ENCODE peak calls at places on chromosomes 7 and 10, in ten cellular contexts. B, O, K, Z, V, L, U, N, M and X are unnamed samples.

GRCh38 chr10:51357170-51357569 is 282.9 kb downstream of the PRKG1 start:
- DNase-seq in Z (no peak), B (no peak), K (no peak), O (no peak), M (no peak), V (no peak), U (no peak), L (no peak), N (no peak), X (no peak)

GRCh38 chr7:121116399-121116798 is 127.9 kb downstream of the CPED1 start:
- DNase-seq in O (no peak), Z (no peak), L (no peak), V (no peak), K (no peak), M (no peak), U (no peak), B (no peak), N (no peak), X (no peak)

GRCh38 chr10:21194510-21194993 is 297.4 kb upstream of the NEBL start:
- DNase-seq in Z (no peak), U (no peak), L (peak; percentile 70), N (peak; percentile 48), B (peak; percentile 79), V (no peak), M (no peak), O (peak; percentile 76), K (no peak), X (no peak)

GRCh38 chr7:119256446-119257131 is 1016.4 kb upstream of the KCND2 start:
- DNase-seq in B (no peak), Z (no peak), L (no peak), U (no peak), V (no peak), M (no peak), K (no peak), N (no peak), O (no peak), X (no peak)

GRCh38 chr10:8238989-8239388 is 184.5 kb downstream of the GATA3 start:
- DNase-seq in N (no peak), V (no peak), U (no peak), L (no peak), B (no peak), O (no peak), Z (no peak), K (no peak), M (no peak), X (no peak)

GRCh38 chr10:60849217-60849616 is 70.9 kb downstream of the CDK1 start:
- DNase-seq in V (no peak), M (no peak), N (no peak), O (no peak), K (no peak), Z (no peak), B (no peak), U (no peak), L (no peak), X (no peak)

GRCh38 chr7:73907554-73908122 is 46.7 kb downstream of the TMEM270 start:
- DNase-seq in B (no peak), K (no peak), O (no peak), U (no peak), V (no peak), L (no peak), N (peak; percentile 36), Z (peak; percentile 50), M (no peak), X (no peak)

GRCh38 chr10:80552151-80552646 is 14.5 kb downstream of the SH2D4B start:
- DNase-seq in N (no peak), K (peak; percentile 72), B (peak; percentile 65), O (peak; percentile 74), M (no peak), Z (peak; percentile 68), U (peak; percentile 31), L (peak; percentile 6), V (no peak), X (no peak)

GRCh38 chr10:75071164-75071489 is 40.3 kb upstream of the SAMD8 start:
- DNase-seq in L (peak; percentile 34), K (no peak), N (no peak), B (no peak), U (no peak), V (no peak), Z (no peak), O (no peak), M (peak; percentile 42), X (no peak)

GRCh38 chr7:156207306-156207705 is 395.0 kb upstream of the SHH start:
- DNase-seq in O (no peak), N (no peak), U (no peak), B (no peak), M (no peak), Z (no peak), K (no peak), V (no peak), L (no peak), X (no peak)

GRCh38 chr7:108419961-108420360 is 36.3 kb downstream of the NRCAM start:
- DNase-seq in M (no peak), O (no peak), L (peak; percentile 15), V (no peak), B (no peak), Z (no peak), N (no peak), K (no peak), U (no peak), X (no peak)

GRCh38 chr10:43679509-43679908 is 30.8 kb upstream of the ZNF32 start:
- DNase-seq in Z (peak; percentile 92), M (no peak), N (peak; percentile 91), B (no peak), L (peak; percentile 45), K (no peak), U (peak; percentile 90), V (no peak), O (peak; percentile 25), X (no peak)

DNA sequence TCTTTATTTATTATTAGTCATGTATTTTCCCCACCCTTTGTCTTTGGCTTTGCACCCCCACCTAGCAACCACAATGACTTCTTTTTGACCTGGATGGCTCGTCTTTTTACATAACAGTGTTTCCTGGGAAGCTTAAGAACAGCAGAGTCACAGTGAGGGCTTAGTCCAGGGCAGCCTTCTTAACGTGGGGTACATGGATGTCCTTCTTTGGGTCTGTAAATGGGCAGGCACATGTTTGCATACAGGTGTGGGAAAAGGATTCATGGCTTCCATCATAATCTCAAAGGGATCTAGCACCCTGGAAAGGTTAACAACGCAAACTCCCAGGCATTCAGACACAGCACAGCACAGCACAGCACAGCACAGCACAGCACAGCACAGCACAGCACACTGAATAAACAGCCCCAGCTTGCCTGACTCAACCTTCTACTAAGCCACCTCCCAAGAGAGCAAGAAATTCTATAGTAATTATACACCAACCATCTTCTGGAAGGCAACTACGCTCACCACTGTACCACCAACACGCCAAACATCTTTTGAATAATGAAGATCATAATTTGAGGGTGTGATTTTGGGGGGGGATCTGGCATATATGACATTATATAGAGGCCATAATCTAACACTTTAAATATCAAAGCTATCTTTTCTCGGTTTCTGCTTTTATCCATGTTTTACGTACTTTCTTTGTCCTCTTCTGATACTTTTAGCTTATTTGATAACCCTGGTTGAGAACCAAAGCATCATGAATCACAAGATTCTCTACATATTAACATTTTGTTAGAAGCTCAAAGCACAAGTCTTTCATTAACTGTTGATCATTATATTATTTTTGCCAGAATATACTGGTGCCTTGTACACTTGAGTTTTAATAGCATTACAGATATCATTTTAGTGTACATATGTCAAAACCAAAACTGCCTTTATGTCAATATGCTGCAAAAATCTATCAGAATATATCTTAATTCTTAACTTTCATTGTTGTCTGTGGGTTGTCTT is 177.2 kb upstream of the KLF14 start:
- DNase-seq in B (peak; percentile 44), Z (no peak), O (no peak), K (no peak), L (peak; percentile 64), V (peak; percentile 76), U (no peak), N (no peak), M (no peak), X (no peak)
- H3K4me3 ChIP-seq in B (peak overlapping the region; percentile 51), Z (no peak overlapping the region), O (peak overlapping the region; percentile 39), K (peak overlapping the region; percentile 33), L (no peak overlapping the region), V (peak overlapping the region; percentile 77), U (peak overlapping the region; percentile 44), N (peak overlapping the region; percentile 58), M (peak overlapping the region; percentile 52), X (peak overlapping the region; percentile 48)

GRCh38 chr10:62456611-62457101 is 82.5 kb downstream of the ZNF365 start:
- DNase-seq in V (no peak), O (no peak), B (no peak), K (no peak), L (no peak), M (no peak), Z (no peak), N (no peak), U (no peak), X (no peak)
- H3K4me1 ChIP-seq in V (peaks cover 8% of the 10 kb centered on the region), O (no peaks in the 10 kb centered on the region), B (no peaks in the 10 kb centered on the region), K (no peaks in the 10 kb centered on the region), L (no peaks in the 10 kb centered on the region), M (peaks cover 11% of the 10 kb centered on the region), Z (peaks cover 21% of the 10 kb centered on the region), N (peaks cover 14% of the 10 kb centered on the region), U (peaks cover 5% of the 10 kb centered on the region), X (no peaks in the 10 kb centered on the region)

GRCh38 chr7:122487131-122487530 is 182.6 kb upstream of the FEZF1 start:
- DNase-seq in L (peak; percentile 2), K (no peak), V (no peak), N (no peak), M (no peak), U (no peak), O (no peak), Z (no peak), B (no peak), X (no peak)

GRCh38 chr7:122482212-122482611 is 177.7 kb upstream of the FEZF1 start:
- DNase-seq in O (no peak), V (no peak), Z (no peak), U (no peak), N (no peak), L (no peak), M (no peak), B (no peak), K (no peak), X (no peak)

GRCh38 chr7:122488241-122488640 is 183.7 kb upstream of the FEZF1 start:
- DNase-seq in K (no peak), B (no peak), L (no peak), U (no peak), M (no peak), Z (no peak), O (no peak), V (no peak), N (no peak), X (no peak)

GRCh38 chr7:122485841-122486240 is 181.3 kb upstream of the FEZF1 start:
- DNase-seq in U (no peak), L (peak; percentile 21), B (no peak), O (no peak), K (no peak), N (no peak), M (no peak), Z (no peak), V (no peak), X (no peak)
- H3K4me3 ChIP-seq in U (no peak overlapping the region), L (no peak overlapping the region), B (no peak overlapping the region), O (no peak overlapping the region), K (no peak overlapping the region), N (no peak overlapping the region), M (no peak overlapping the region), Z (no peak overlapping the region), V (no peak overlapping the region), X (no peak overlapping the region)

DNA sequence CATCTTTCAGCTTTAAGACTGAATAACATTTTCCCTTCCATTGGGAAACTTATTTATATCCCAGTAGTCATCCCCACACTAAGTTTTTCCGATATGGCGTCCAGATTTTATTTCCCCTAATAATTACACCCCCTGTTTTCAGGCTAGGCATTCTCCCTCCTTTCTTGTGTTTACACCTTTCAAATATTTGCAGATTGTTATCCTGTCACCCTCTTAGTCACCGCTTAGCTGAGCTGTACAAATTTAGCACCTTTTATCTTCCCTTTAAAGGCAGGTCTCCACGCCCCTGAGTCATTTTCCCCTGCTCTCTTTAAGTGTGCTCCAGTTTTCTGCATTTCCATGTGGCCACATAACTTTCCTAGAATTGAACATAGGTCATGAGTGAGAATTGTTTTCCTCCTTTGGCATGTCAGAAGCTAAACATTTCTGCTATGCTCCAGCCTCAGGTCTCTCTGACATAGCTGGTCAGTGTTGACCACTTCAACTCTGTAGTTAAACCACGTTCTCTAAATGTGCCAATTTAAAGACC is 47.4 kb downstream of the LRRC4 start:
- DNase-seq in M (no peak), B (no peak), V (peak; percentile 20), N (no peak), U (no peak), L (peak; percentile 7), Z (no peak), K (no peak), O (no peak), X (no peak)
- H3K4me1 ChIP-seq in M (peaks cover 15% of the 10 kb centered on the region), B (no peaks in the 10 kb centered on the region), V (no peaks in the 10 kb centered on the region), N (peaks cover 23% of the 10 kb centered on the region), U (peaks cover 4% of the 10 kb centered on the region), L (peaks cover 30% of the 10 kb centered on the region), Z (peaks cover 10% of the 10 kb centered on the region), K (no peaks in the 10 kb centered on the region), O (no peaks in the 10 kb centered on the region), X (peaks cover 3% of the 10 kb centered on the region)